ENCODE peak calls at places on chromosomes 12 and 14, in ten cellular contexts. Y is transverse colon, T is iPS DF 6.9, X is bronchial epithelial cell, A is brain microvascular endothelial cell, C is right lobe of liver, D is stomach, O is upper lobe of left lung, V is foreskin fibroblast, I is dorsolateral prefrontal cortex. N is an unnamed sample.

GRCh38 chr12:66092559-66093269 is 37.8 kb downstream of the LLPH start:
- DNase-seq in I (no peak), D (no peak), C (no peak), O (no peak), A (no peak), V (peak), X (peak), Y (no peak), T (no peak), N (no peak)

GRCh38 chr12:49823951-49824350 is 4.3 kb downstream of the NCKAP5L start:
- DNase-seq in Y (no peak), A (no peak), O (no peak), I (no peak), T (no peak), D (no peak), V (no peak), X (no peak), C (no peak), N (no peak)

GRCh38 chr12:126936181-126936851 is 1330.7 kb upstream of the TMEM132C start:
- DNase-seq in Y (peak), O (peak), I (peak), A (no peak), T (no peak), V (no peak), D (no peak), C (peak), X (no peak), N (no peak)

GRCh38 chr12:109160433-109160832 is 44.0 kb downstream of the ACACB start:
- DNase-seq in I (no peak), V (no peak), C (no peak), X (no peak), A (no peak), O (no peak), Y (no peak), D (peak), T (no peak), N (no peak)

GRCh38 chr12:92552412-92553108 is 150.2 kb upstream of the PLEKHG7 start:
- DNase-seq in Y (no peak), C (no peak), T (no peak), X (peak), I (no peak), O (no peak), A (no peak), V (no peak), D (no peak), N (peak)

GRCh38 chr14:36424478-36425102 is 95.4 kb downstream of the NKX2-1 start:
- DNase-seq in Y (no peak), T (no peak), C (no peak), A (no peak), D (no peak), I (no peak), V (no peak), X (no peak), O (no peak), N (peak)

GRCh38 chr12:79360269-79360668 is 330.5 kb downstream of the PAWR start:
- DNase-seq in X (no peak), A (no peak), D (no peak), T (no peak), I (no peak), V (no peak), Y (no peak), O (no peak), C (no peak), N (no peak)

GRCh38 chr14:51006781-51007211 is 62.5 kb upstream of the PYGL start:
- DNase-seq in D (no peak), V (peak), I (peak), A (no peak), O (no peak), Y (no peak), T (no peak), X (peak), C (peak), N (no peak)

GRCh38 chr12:42213023-42213422 is 25.0 kb downstream of the YAF2 start:
- DNase-seq in T (no peak), D (no peak), X (peak), V (peak), I (no peak), Y (peak), O (no peak), C (no peak), A (peak), N (no peak)

GRCh38 chr12:26630546-26631027 is 202.4 kb downstream of the ITPR2 start:
- DNase-seq in I (no peak), Y (no peak), T (no peak), O (no peak), C (no peak), A (peak), D (no peak), X (no peak), V (peak), N (no peak)

GRCh38 chr12:104656383-104656782 is 199.6 kb downstream of the CHST11 start:
- DNase-seq in V (no peak), T (no peak), D (no peak), C (no peak), I (no peak), A (peak), O (no peak), X (no peak), Y (no peak), N (no peak)

GRCh38 chr12:111161898-111162297 is 207.0 kb downstream of the PHETA1 start:
- DNase-seq in Y (no peak), D (no peak), C (no peak), T (no peak), I (no peak), O (no peak), X (no peak), A (no peak), V (no peak), N (no peak)

GRCh38 chr12:93707836-93708235 is 30.7 kb downstream of the CRADD start:
- DNase-seq in D (no peak), Y (no peak), C (no peak), V (peak), X (peak), I (no peak), O (no peak), A (peak), T (no peak), N (no peak)

GRCh38 chr12:26152507-26153102 is 27.8 kb upstream of the BHLHE41 start:
- DNase-seq in I (no peak), O (no peak), C (no peak), T (no peak), Y (no peak), A (no peak), D (no peak), V (no peak), X (peak), N (no peak)

DNA sequence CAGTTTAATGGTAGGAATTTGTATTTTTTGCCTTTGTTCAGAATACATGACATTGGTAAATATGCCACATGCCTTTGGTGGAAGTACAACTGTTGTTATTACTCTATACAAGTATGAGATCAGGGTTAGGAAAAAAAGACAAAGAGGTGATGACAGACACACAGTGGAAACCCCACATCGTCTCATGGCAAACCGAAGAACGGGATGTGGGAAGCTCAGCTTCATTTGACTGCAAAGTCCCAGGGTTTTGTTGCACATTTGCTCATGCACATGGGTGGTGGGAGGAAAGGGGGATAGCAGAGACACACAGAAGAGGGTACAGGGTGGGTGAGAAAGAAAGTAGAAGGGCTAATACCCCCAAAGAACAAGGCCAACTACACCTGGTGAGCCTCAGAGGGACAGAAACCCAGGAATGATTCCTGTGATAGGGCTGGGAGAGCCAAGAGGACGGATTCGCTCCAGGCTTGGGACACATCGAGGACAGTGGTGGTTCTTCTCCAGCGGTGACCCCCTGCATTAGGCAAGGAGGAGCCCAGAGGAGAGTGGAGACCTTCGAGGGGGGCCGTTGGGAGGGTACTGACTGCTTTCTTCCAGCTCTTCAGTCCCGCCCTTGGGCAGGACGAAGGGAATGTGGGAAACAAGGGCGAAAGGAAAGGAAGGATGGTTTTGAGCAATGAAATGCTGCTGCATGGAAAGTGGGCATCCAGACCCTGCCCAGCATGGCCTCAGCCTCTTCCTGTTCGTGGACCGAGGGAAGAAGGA is 8.1 kb downstream of the VAMP1 start:
- DNase-seq in A (no peak), O (no peak), T (no peak), C (no peak), D (no peak), Y (no peak), I (no peak), V (no peak), X (no peak), N (no peak)
- H3K4me3 ChIP-seq in A (no peak), O (no peak), T (no peak), C (no peak), D (no peak), Y (no peak), I (no peak), V (no peak), X (no peak), N (no peak)

GRCh38 chr14:31927348-31927826 is 149.7 kb upstream of the ARHGAP5 start:
- DNase-seq in X (peak), V (peak), T (no peak), C (no peak), Y (no peak), D (no peak), I (no peak), O (no peak), A (peak), N (no peak)

GRCh38 chr14:31926123-31926522 is 151.0 kb upstream of the ARHGAP5 start:
- DNase-seq in A (no peak), X (peak), C (no peak), D (no peak), O (no peak), T (no peak), I (no peak), V (peak), Y (no peak), N (no peak)

GRCh38 chr14:31930493-31931225 is 146.4 kb upstream of the ARHGAP5 start:
- DNase-seq in I (no peak), T (no peak), A (no peak), V (peak), O (no peak), X (peak), D (no peak), Y (no peak), C (no peak), N (no peak)

GRCh38 chr14:31930070-31930469 is 147.0 kb upstream of the ARHGAP5 start:
- DNase-seq in T (no peak), X (no peak), I (no peak), D (no peak), C (no peak), V (no peak), O (no peak), Y (no peak), A (no peak), N (no peak)

GRCh38 chr14:31926652-31927347 is 150.3 kb upstream of the ARHGAP5 start:
- DNase-seq in A (no peak), D (no peak), T (no peak), O (peak), X (no peak), V (no peak), C (no peak), Y (no peak), I (no peak), N (no peak)
- H3K4me3 ChIP-seq in A (no peak), D (no peak), T (no peak), O (no peak), X (no peak), V (no peak), C (no peak), Y (no peak), I (no peak), N (no peak)

GRCh38 chr14:101965145-101965531 is 765 bp downstream of the DYNC1H1 start:
- DNase-seq in I (peak), Y (peak), V (peak), D (peak), T (no peak), C (peak), A (peak), X (no peak), O (peak), N (peak)

GRCh38 chr14:101963052-101963451 is 1.3 kb upstream of the DYNC1H1 start:
- DNase-seq in A (no peak), D (no peak), V (no peak), Y (no peak), X (no peak), T (no peak), O (no peak), I (no peak), C (no peak), N (no peak)

GRCh38 chr14:101962503-101962874 is 1.9 kb upstream of the DYNC1H1 start:
- DNase-seq in T (no peak), A (peak), I (peak), O (no peak), Y (peak), D (peak), V (peak), X (peak), C (peak), N (peak)

GRCh38 chr14:101964297-101965144 is at the start of gene DYNC1H1:
- DNase-seq in D (peak), A (peak), T (peak), V (peak), X (peak), C (peak), Y (peak), O (peak), I (peak), N (peak)

GRCh38 chr14:101963611-101964296 is 619 bp upstream of the DYNC1H1 start:
- DNase-seq in D (no peak), Y (no peak), A (no peak), I (no peak), T (no peak), O (no peak), C (no peak), V (no peak), X (no peak), N (no peak)
- H3K4me3 ChIP-seq in D (peak), Y (no peak), A (peak), I (peak), T (peak), O (no peak), C (peak), V (no peak), X (peak), N (no peak)

GRCh38 chr14:91242635-91243034 is 1.9 kb downstream of the GPR68 start:
- DNase-seq in A (no peak), I (no peak), Y (no peak), D (no peak), O (no peak), T (no peak), X (no peak), V (no peak), C (no peak), N (no peak)

GRCh38 chr14:91246051-91246852 is 1.7 kb upstream of the GPR68 start:
- DNase-seq in C (no peak), O (peak), D (no peak), V (no peak), I (no peak), A (no peak), Y (peak), T (no peak), X (no peak), N (no peak)

GRCh38 chr14:91245029-91245428 is 525 bp upstream of the GPR68 start:
- DNase-seq in D (no peak), A (no peak), V (no peak), Y (peak), C (no peak), I (no peak), O (no peak), X (no peak), T (no peak), N (no peak)

GRCh38 chr14:91243098-91243483 is 1.4 kb downstream of the GPR68 start:
- DNase-seq in O (no peak), C (no peak), V (no peak), A (no peak), T (no peak), Y (no peak), I (no peak), X (no peak), D (no peak), N (no peak)

DNA sequence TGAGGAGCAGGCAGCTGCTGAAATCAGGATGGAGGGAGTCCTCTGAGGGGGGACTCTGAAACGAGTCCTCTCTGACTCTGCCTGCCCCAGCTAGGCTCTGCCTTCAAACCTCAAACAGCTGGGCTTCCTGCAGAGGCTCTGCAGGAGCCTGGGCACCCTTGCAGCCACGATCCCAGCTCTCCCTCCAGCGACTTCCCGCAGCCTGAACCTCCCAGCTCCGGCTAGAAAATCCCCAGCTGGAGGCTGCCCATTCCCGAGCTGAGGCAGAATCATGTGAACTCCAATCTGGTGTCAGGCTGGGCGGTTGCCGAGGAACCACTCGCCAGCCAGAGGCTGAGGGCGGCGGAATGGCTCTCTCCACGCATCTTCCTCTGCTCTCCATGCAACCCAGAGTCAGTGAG is at the start of gene GPR68:
- DNase-seq in O (peak), Y (peak), C (no peak), T (no peak), D (peak), I (peak), V (peak), X (no peak), A (peak), N (peak)
- H3K4me3 ChIP-seq in O (no peak), Y (no peak), C (no peak), T (no peak), D (peak), I (peak), V (peak), X (no peak), A (peak), N (no peak)

GRCh38 chr12:601976-602699 is 61.1 kb downstream of the NINJ2 start:
- DNase-seq in X (peak), D (no peak), A (no peak), C (no peak), O (no peak), I (no peak), T (no peak), V (no peak), Y (no peak), N (no peak)

GRCh38 chr12:602700-603068 is 60.6 kb downstream of the NINJ2 start:
- DNase-seq in T (no peak), V (no peak), D (no peak), X (no peak), O (no peak), C (no peak), A (no peak), I (no peak), Y (no peak), N (no peak)

GRCh38 chr12:608413-608812 is 54.8 kb downstream of the NINJ2 start:
- DNase-seq in Y (no peak), T (no peak), X (no peak), C (no peak), I (no peak), V (no peak), D (no peak), A (no peak), O (no peak), N (no peak)

GRCh38 chr12:607541-608001 is 55.7 kb downstream of the NINJ2 start:
- DNase-seq in X (peak), C (peak), Y (no peak), I (no peak), A (no peak), D (peak), V (no peak), T (no peak), O (no peak), N (no peak)

DNA sequence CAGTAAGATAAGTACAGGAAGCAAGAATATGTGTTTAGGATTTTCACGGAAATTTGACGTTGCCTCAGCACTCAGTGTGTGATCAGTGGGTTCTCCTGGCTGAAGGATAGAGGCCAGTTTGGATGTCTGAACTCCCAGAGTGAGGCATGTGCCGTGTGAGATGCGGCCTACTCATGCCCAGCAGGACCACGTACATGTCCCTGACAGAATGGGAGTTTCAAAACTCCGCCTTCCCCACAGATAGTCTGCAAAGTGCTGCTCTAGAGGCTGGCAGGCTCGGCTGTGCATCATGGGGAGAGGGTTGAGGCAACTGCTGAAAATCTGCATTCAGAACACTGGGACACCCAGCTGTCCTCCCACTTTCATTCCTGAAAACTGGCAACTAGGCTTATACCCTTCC is 58.3 kb downstream of the NINJ2 start:
- DNase-seq in D (no peak), V (no peak), T (no peak), C (no peak), O (no peak), Y (no peak), I (no peak), X (no peak), A (no peak), N (no peak)
- H3K4me3 ChIP-seq in D (no peak), V (no peak), T (no peak), C (no peak), O (no peak), Y (no peak), I (no peak), X (no peak), A (no peak), N (no peak)

N was measured in mucosa of descending colon.